ENCODE peak calls at places on chromosomes 5 and 9, in five cellular contexts. J is GM18507, D is BJ, T is posterior vena cava, G is neural progenitor cell. R is an unnamed sample.
A peak's percentile ranks its signal among the peaks of the same experiment; 100 is the strongest.

GRCh38 chr9:120393386-120394057 is 186.4 kb downstream of the CDK5RAP2 start:
- DNase-seq in J (no peak), D (no peak), T (no peak), G (no peak), R (no peak)

GRCh38 chr5:147450596-147450995 is 59.3 kb downstream of the DPYSL3 start:
- DNase-seq in J (no peak), D (no peak), T (no peak), G (peak; percentile 46), R (no peak)

GRCh38 chr5:172509405-172509781 is 55.1 kb upstream of the SH3PXD2B start:
- DNase-seq in J (no peak), D (no peak), T (peak; percentile 58), G (peak; percentile 21), R (no peak)

GRCh38 chr5:1418921-1419280 is 26.3 kb downstream of the SLC6A3 start:
- DNase-seq in J (no peak), D (no peak), T (peak; percentile 4), G (no peak), R (no peak)

GRCh38 chr9:19517202-19517942 is 108.6 kb downstream of the ACER2 start:
- DNase-seq in J (peak; percentile 5), D (no peak), T (no peak), G (peak; percentile 51), R (no peak)

GRCh38 chr5:5066276-5067186 is 73.6 kb upstream of the ADAMTS16 start:
- DNase-seq in J (no peak), D (no peak), T (no peak), G (no peak), R (no peak)

GRCh38 chr9:135864447-135865049 is 42.8 kb downstream of the CAMSAP1 start:
- DNase-seq in J (peak; percentile 44), D (no peak), T (peak; percentile 87), G (peak; percentile 68), R (no peak)

GRCh38 chr9:82456621-82457020 is 468.0 kb downstream of the SPATA31D1 start:
- DNase-seq in J (no peak), D (peak; percentile 18), T (no peak), G (no peak), R (no peak)